ENCODE peak calls at places on chromosomes 16 and 17, in nine cellular contexts. One of them, this sample, is unnamed.

GRCh38 chr17:77572851-77573250 is 385.7 kb upstream of the TNRC6C start:
- DNase-seq in stimulated activated CD8-positive, alpha-beta memory T cell treated with anti-CD3 and anti-CD28 coated beads, Interleukin-4, amount 100 ng/mL, for 24 hours: no peak
- DNase-seq in hepatocyte: no peak
- DNase-seq in HEK293T: no peak
- DNase-seq in AG10803: no peak
- DNase-seq in stomach: no peak
- DNase-seq in smooth muscle cell of the brain vasculature: no peak
- DNase-seq in left colon: no peak
- DNase-seq in HAP-1: no peak
- DNase-seq in this sample: no peak

GRCh38 chr17:57557793-57558681 is 187.1 kb downstream of the CCDC182 start:
- DNase-seq in stimulated activated CD8-positive, alpha-beta memory T cell treated with anti-CD3 and anti-CD28 coated beads, Interleukin-4, amount 100 ng/mL, for 24 hours: no peak
- DNase-seq in hepatocyte: peak; percentile 66
- DNase-seq in HEK293T: no peak
- DNase-seq in AG10803: peak; percentile 48
- DNase-seq in stomach: no peak
- DNase-seq in smooth muscle cell of the brain vasculature: peak; percentile 54
- DNase-seq in left colon: no peak
- DNase-seq in HAP-1: no peak
- DNase-seq in this sample: peak; percentile 35

GRCh38 chr16:75244225-75244792 is 7.1 kb downstream of the BCAR1 start:
- DNase-seq in stimulated activated CD8-positive, alpha-beta memory T cell treated with anti-CD3 and anti-CD28 coated beads, Interleukin-4, amount 100 ng/mL, for 24 hours: no peak
- DNase-seq in hepatocyte: peak; percentile 53
- DNase-seq in HEK293T: no peak
- DNase-seq in AG10803: peak; percentile 90
- DNase-seq in stomach: peak; percentile 79
- DNase-seq in smooth muscle cell of the brain vasculature: no peak
- DNase-seq in left colon: peak; percentile 65
- DNase-seq in HAP-1: no peak
- DNase-seq in this sample: peak; percentile 56

GRCh38 chr16:28183930-28184329 is 27.8 kb downstream of the XPO6 start:
- DNase-seq in stimulated activated CD8-positive, alpha-beta memory T cell treated with anti-CD3 and anti-CD28 coated beads, Interleukin-4, amount 100 ng/mL, for 24 hours: no peak
- DNase-seq in hepatocyte: no peak
- DNase-seq in HEK293T: no peak
- DNase-seq in AG10803: no peak
- DNase-seq in stomach: no peak
- DNase-seq in smooth muscle cell of the brain vasculature: no peak
- DNase-seq in left colon: no peak
- DNase-seq in HAP-1: no peak
- DNase-seq in this sample: no peak

GRCh38 chr17:80845863-80846671 is 145.6 kb upstream of the CHMP6 start:
- DNase-seq in stimulated activated CD8-positive, alpha-beta memory T cell treated with anti-CD3 and anti-CD28 coated beads, Interleukin-4, amount 100 ng/mL, for 24 hours: no peak
- DNase-seq in hepatocyte: no peak
- DNase-seq in HEK293T: no peak
- DNase-seq in AG10803: no peak
- DNase-seq in stomach: no peak
- DNase-seq in smooth muscle cell of the brain vasculature: no peak
- DNase-seq in left colon: no peak
- DNase-seq in HAP-1: peak; percentile 3
- DNase-seq in this sample: no peak

GRCh38 chr17:1331708-1332107 is 52.2 kb downstream of the TRARG1 start:
- DNase-seq in stimulated activated CD8-positive, alpha-beta memory T cell treated with anti-CD3 and anti-CD28 coated beads, Interleukin-4, amount 100 ng/mL, for 24 hours: no peak
- DNase-seq in hepatocyte: no peak
- DNase-seq in HEK293T: no peak
- DNase-seq in AG10803: no peak
- DNase-seq in stomach: no peak
- DNase-seq in smooth muscle cell of the brain vasculature: no peak
- DNase-seq in left colon: no peak
- DNase-seq in HAP-1: no peak
- DNase-seq in this sample: no peak

GRCh38 chr17:41634639-41635038 is 10.3 kb upstream of the KRT17 start:
- DNase-seq in stimulated activated CD8-positive, alpha-beta memory T cell treated with anti-CD3 and anti-CD28 coated beads, Interleukin-4, amount 100 ng/mL, for 24 hours: no peak
- DNase-seq in hepatocyte: no peak
- DNase-seq in HEK293T: no peak
- DNase-seq in AG10803: no peak
- DNase-seq in stomach: no peak
- DNase-seq in smooth muscle cell of the brain vasculature: no peak
- DNase-seq in left colon: no peak
- DNase-seq in HAP-1: no peak
- DNase-seq in this sample: no peak

GRCh38 chr17:51481370-51481769 is 221.0 kb downstream of the UTP18 start:
- DNase-seq in stimulated activated CD8-positive, alpha-beta memory T cell treated with anti-CD3 and anti-CD28 coated beads, Interleukin-4, amount 100 ng/mL, for 24 hours: no peak
- DNase-seq in hepatocyte: no peak
- DNase-seq in HEK293T: no peak
- DNase-seq in AG10803: no peak
- DNase-seq in stomach: no peak
- DNase-seq in smooth muscle cell of the brain vasculature: no peak
- DNase-seq in left colon: no peak
- DNase-seq in HAP-1: no peak
- DNase-seq in this sample: no peak

GRCh38 chr16:70472786-70473433 is 18.5 kb downstream of the FCSK start:
- DNase-seq in stimulated activated CD8-positive, alpha-beta memory T cell treated with anti-CD3 and anti-CD28 coated beads, Interleukin-4, amount 100 ng/mL, for 24 hours: no peak
- DNase-seq in hepatocyte: no peak
- DNase-seq in HEK293T: no peak
- DNase-seq in AG10803: no peak
- DNase-seq in stomach: no peak
- DNase-seq in smooth muscle cell of the brain vasculature: no peak
- DNase-seq in left colon: no peak
- DNase-seq in HAP-1: no peak
- DNase-seq in this sample: no peak

GRCh38 chr17:8965394-8966168 is at the start of gene PIK3R5:
- DNase-seq in stimulated activated CD8-positive, alpha-beta memory T cell treated with anti-CD3 and anti-CD28 coated beads, Interleukin-4, amount 100 ng/mL, for 24 hours: peak; percentile 77
- DNase-seq in hepatocyte: peak; percentile 78
- DNase-seq in HEK293T: peak; percentile 76
- DNase-seq in AG10803: no peak
- DNase-seq in stomach: peak; percentile 65
- DNase-seq in smooth muscle cell of the brain vasculature: no peak
- DNase-seq in left colon: peak; percentile 55
- DNase-seq in HAP-1: peak; percentile 67
- DNase-seq in this sample: peak; percentile 68

GRCh38 chr17:3639981-3640596 is 3.5 kb downstream of the CTNS start:
- DNase-seq in stimulated activated CD8-positive, alpha-beta memory T cell treated with anti-CD3 and anti-CD28 coated beads, Interleukin-4, amount 100 ng/mL, for 24 hours: no peak
- DNase-seq in hepatocyte: no peak
- DNase-seq in HEK293T: no peak
- DNase-seq in AG10803: peak; percentile 38
- DNase-seq in stomach: peak; percentile 43
- DNase-seq in smooth muscle cell of the brain vasculature: no peak
- DNase-seq in left colon: no peak
- DNase-seq in HAP-1: no peak
- DNase-seq in this sample: no peak

GRCh38 chr17:76805319-76805718 is 62.9 kb upstream of the MGAT5B start:
- DNase-seq in stimulated activated CD8-positive, alpha-beta memory T cell treated with anti-CD3 and anti-CD28 coated beads, Interleukin-4, amount 100 ng/mL, for 24 hours: no peak
- DNase-seq in hepatocyte: no peak
- DNase-seq in HEK293T: no peak
- DNase-seq in AG10803: peak; percentile 63
- DNase-seq in stomach: no peak
- DNase-seq in smooth muscle cell of the brain vasculature: no peak
- DNase-seq in left colon: no peak
- DNase-seq in HAP-1: no peak
- DNase-seq in this sample: no peak

GRCh38 chr16:22813223-22813945 is 578 bp upstream of the HS3ST2 start:
- DNase-seq in stimulated activated CD8-positive, alpha-beta memory T cell treated with anti-CD3 and anti-CD28 coated beads, Interleukin-4, amount 100 ng/mL, for 24 hours: peak; percentile 31
- DNase-seq in hepatocyte: peak; percentile 82
- DNase-seq in HEK293T: peak; percentile 71
- DNase-seq in AG10803: peak; percentile 23
- DNase-seq in stomach: peak; percentile 32
- DNase-seq in smooth muscle cell of the brain vasculature: no peak
- DNase-seq in left colon: peak; percentile 30
- DNase-seq in HAP-1: peak; percentile 69
- DNase-seq in this sample: peak; percentile 34

GRCh38 chr17:72560303-72561247 is 439.8 kb downstream of the SOX9 start:
- DNase-seq in stimulated activated CD8-positive, alpha-beta memory T cell treated with anti-CD3 and anti-CD28 coated beads, Interleukin-4, amount 100 ng/mL, for 24 hours: peak; percentile 7
- DNase-seq in hepatocyte: peak; percentile 78
- DNase-seq in HEK293T: peak; percentile 84
- DNase-seq in AG10803: peak; percentile 34
- DNase-seq in stomach: peak; percentile 93
- DNase-seq in smooth muscle cell of the brain vasculature: no peak
- DNase-seq in left colon: peak; percentile 75
- DNase-seq in HAP-1: peak; percentile 47
- DNase-seq in this sample: peak; percentile 58

GRCh38 chr16:54430491-54431030 is 144.0 kb upstream of the IRX3 start:
- DNase-seq in stimulated activated CD8-positive, alpha-beta memory T cell treated with anti-CD3 and anti-CD28 coated beads, Interleukin-4, amount 100 ng/mL, for 24 hours: no peak
- DNase-seq in hepatocyte: peak; percentile 31
- DNase-seq in HEK293T: no peak
- DNase-seq in AG10803: peak; percentile 91
- DNase-seq in stomach: no peak
- DNase-seq in smooth muscle cell of the brain vasculature: no peak
- DNase-seq in left colon: no peak
- DNase-seq in HAP-1: peak; percentile 54
- DNase-seq in this sample: no peak

GRCh38 chr17:51419476-51419875 is 159.1 kb downstream of the UTP18 start:
- DNase-seq in stimulated activated CD8-positive, alpha-beta memory T cell treated with anti-CD3 and anti-CD28 coated beads, Interleukin-4, amount 100 ng/mL, for 24 hours: no peak
- DNase-seq in hepatocyte: no peak
- DNase-seq in HEK293T: no peak
- DNase-seq in AG10803: no peak
- DNase-seq in stomach: peak; percentile 28
- DNase-seq in smooth muscle cell of the brain vasculature: no peak
- DNase-seq in left colon: no peak
- DNase-seq in HAP-1: no peak
- DNase-seq in this sample: no peak

GRCh38 chr16:73202176-73202729 is 154.3 kb upstream of the ZFHX3 start:
- DNase-seq in stimulated activated CD8-positive, alpha-beta memory T cell treated with anti-CD3 and anti-CD28 coated beads, Interleukin-4, amount 100 ng/mL, for 24 hours: no peak
- DNase-seq in hepatocyte: peak; percentile 60
- DNase-seq in HEK293T: no peak
- DNase-seq in AG10803: peak; percentile 100
- DNase-seq in stomach: no peak
- DNase-seq in smooth muscle cell of the brain vasculature: peak; percentile 10
- DNase-seq in left colon: peak; percentile 84
- DNase-seq in HAP-1: no peak
- DNase-seq in this sample: no peak

GRCh38 chr17:58153046-58153445 is 4.9 kb downstream of the OR4D1 start:
- DNase-seq in stimulated activated CD8-positive, alpha-beta memory T cell treated with anti-CD3 and anti-CD28 coated beads, Interleukin-4, amount 100 ng/mL, for 24 hours: peak; percentile 16
- DNase-seq in hepatocyte: no peak
- DNase-seq in HEK293T: no peak
- DNase-seq in AG10803: no peak
- DNase-seq in stomach: no peak
- DNase-seq in smooth muscle cell of the brain vasculature: no peak
- DNase-seq in left colon: no peak
- DNase-seq in HAP-1: no peak
- DNase-seq in this sample: no peak

GRCh38 chr16:26019885-26020284 is 328.1 kb downstream of the HS3ST4 start:
- DNase-seq in stimulated activated CD8-positive, alpha-beta memory T cell treated with anti-CD3 and anti-CD28 coated beads, Interleukin-4, amount 100 ng/mL, for 24 hours: no peak
- DNase-seq in hepatocyte: no peak
- DNase-seq in HEK293T: no peak
- DNase-seq in AG10803: no peak
- DNase-seq in stomach: no peak
- DNase-seq in smooth muscle cell of the brain vasculature: no peak
- DNase-seq in left colon: no peak
- DNase-seq in HAP-1: no peak
- DNase-seq in this sample: no peak

GRCh38 chr16:8928467-8928957 is 35.2 kb downstream of the USP7 start:
- DNase-seq in stimulated activated CD8-positive, alpha-beta memory T cell treated with anti-CD3 and anti-CD28 coated beads, Interleukin-4, amount 100 ng/mL, for 24 hours: no peak
- DNase-seq in hepatocyte: peak; percentile 47
- DNase-seq in HEK293T: no peak
- DNase-seq in AG10803: peak; percentile 21
- DNase-seq in stomach: no peak
- DNase-seq in smooth muscle cell of the brain vasculature: no peak
- DNase-seq in left colon: no peak
- DNase-seq in HAP-1: no peak
- DNase-seq in this sample: no peak

GRCh38 chr17:5500247-5500803 is 14.0 kb downstream of the MIS12 start:
- DNase-seq in stimulated activated CD8-positive, alpha-beta memory T cell treated with anti-CD3 and anti-CD28 coated beads, Interleukin-4, amount 100 ng/mL, for 24 hours: no peak
- DNase-seq in hepatocyte: peak; percentile 45
- DNase-seq in HEK293T: no peak
- DNase-seq in AG10803: no peak
- DNase-seq in stomach: no peak
- DNase-seq in smooth muscle cell of the brain vasculature: no peak
- DNase-seq in left colon: no peak
- DNase-seq in HAP-1: no peak
- DNase-seq in this sample: no peak

GRCh38 chr16:55480228-55480655 is 1.2 kb downstream of the MMP2 start:
- DNase-seq in stimulated activated CD8-positive, alpha-beta memory T cell treated with anti-CD3 and anti-CD28 coated beads, Interleukin-4, amount 100 ng/mL, for 24 hours: no peak
- DNase-seq in hepatocyte: peak; percentile 85
- DNase-seq in HEK293T: no peak
- DNase-seq in AG10803: peak; percentile 96
- DNase-seq in stomach: peak; percentile 63
- DNase-seq in smooth muscle cell of the brain vasculature: peak; percentile 57
- DNase-seq in left colon: peak; percentile 62
- DNase-seq in HAP-1: no peak
- DNase-seq in this sample: peak; percentile 74

GRCh38 chr17:4206945-4207344 is 56.8 kb downstream of the ANKFY1 start:
- DNase-seq in stimulated activated CD8-positive, alpha-beta memory T cell treated with anti-CD3 and anti-CD28 coated beads, Interleukin-4, amount 100 ng/mL, for 24 hours: no peak
- DNase-seq in hepatocyte: no peak
- DNase-seq in HEK293T: no peak
- DNase-seq in AG10803: no peak
- DNase-seq in stomach: no peak
- DNase-seq in smooth muscle cell of the brain vasculature: no peak
- DNase-seq in left colon: no peak
- DNase-seq in HAP-1: no peak
- DNase-seq in this sample: no peak

GRCh38 chr17:64252831-64253230 is 10.2 kb downstream of the TEX2 start:
- DNase-seq in stimulated activated CD8-positive, alpha-beta memory T cell treated with anti-CD3 and anti-CD28 coated beads, Interleukin-4, amount 100 ng/mL, for 24 hours: no peak
- DNase-seq in hepatocyte: no peak
- DNase-seq in HEK293T: no peak
- DNase-seq in AG10803: no peak
- DNase-seq in stomach: no peak
- DNase-seq in smooth muscle cell of the brain vasculature: no peak
- DNase-seq in left colon: no peak
- DNase-seq in HAP-1: no peak
- DNase-seq in this sample: no peak

GRCh38 chr16:56451753-56452689 is 667 bp downstream of the OGFOD1 start:
- DNase-seq in stimulated activated CD8-positive, alpha-beta memory T cell treated with anti-CD3 and anti-CD28 coated beads, Interleukin-4, amount 100 ng/mL, for 24 hours: peak; percentile 20
- DNase-seq in hepatocyte: peak; percentile 68
- DNase-seq in HEK293T: peak; percentile 53
- DNase-seq in AG10803: peak; percentile 55
- DNase-seq in stomach: no peak
- DNase-seq in smooth muscle cell of the brain vasculature: no peak
- DNase-seq in left colon: peak; percentile 43
- DNase-seq in HAP-1: peak; percentile 45
- DNase-seq in this sample: no peak

GRCh38 chr16:50368410-50369132 is at the start of gene BRD7:
- DNase-seq in stimulated activated CD8-positive, alpha-beta memory T cell treated with anti-CD3 and anti-CD28 coated beads, Interleukin-4, amount 100 ng/mL, for 24 hours: peak; percentile 52
- DNase-seq in hepatocyte: peak; percentile 91
- DNase-seq in HEK293T: peak; percentile 91
- DNase-seq in AG10803: peak; percentile 49
- DNase-seq in stomach: peak; percentile 66
- DNase-seq in smooth muscle cell of the brain vasculature: peak; percentile 6
- DNase-seq in left colon: no peak
- DNase-seq in HAP-1: peak; percentile 77
- DNase-seq in this sample: no peak

GRCh38 chr17:73991260-73991659 is 212.2 kb upstream of the RPL38 start:
- DNase-seq in stimulated activated CD8-positive, alpha-beta memory T cell treated with anti-CD3 and anti-CD28 coated beads, Interleukin-4, amount 100 ng/mL, for 24 hours: no peak
- DNase-seq in hepatocyte: no peak
- DNase-seq in HEK293T: no peak
- DNase-seq in AG10803: no peak
- DNase-seq in stomach: no peak
- DNase-seq in smooth muscle cell of the brain vasculature: no peak
- DNase-seq in left colon: no peak
- DNase-seq in HAP-1: no peak
- DNase-seq in this sample: no peak

GRCh38 chr16:14106457-14106856 is 35.3 kb downstream of the MRTFB start:
- DNase-seq in stimulated activated CD8-positive, alpha-beta memory T cell treated with anti-CD3 and anti-CD28 coated beads, Interleukin-4, amount 100 ng/mL, for 24 hours: no peak
- DNase-seq in hepatocyte: no peak
- DNase-seq in HEK293T: no peak
- DNase-seq in AG10803: no peak
- DNase-seq in stomach: no peak
- DNase-seq in smooth muscle cell of the brain vasculature: no peak
- DNase-seq in left colon: no peak
- DNase-seq in HAP-1: no peak
- DNase-seq in this sample: no peak

GRCh38 chr17:73208139-73208827 is 15.4 kb downstream of the COG1 start:
- DNase-seq in stimulated activated CD8-positive, alpha-beta memory T cell treated with anti-CD3 and anti-CD28 coated beads, Interleukin-4, amount 100 ng/mL, for 24 hours: no peak
- DNase-seq in hepatocyte: no peak
- DNase-seq in HEK293T: no peak
- DNase-seq in AG10803: no peak
- DNase-seq in stomach: no peak
- DNase-seq in smooth muscle cell of the brain vasculature: no peak
- DNase-seq in left colon: no peak
- DNase-seq in HAP-1: no peak
- DNase-seq in this sample: no peak

GRCh38 chr16:86975445-86975844 is 341.7 kb downstream of the C16orf95 start:
- DNase-seq in stimulated activated CD8-positive, alpha-beta memory T cell treated with anti-CD3 and anti-CD28 coated beads, Interleukin-4, amount 100 ng/mL, for 24 hours: no peak
- DNase-seq in hepatocyte: no peak
- DNase-seq in HEK293T: peak; percentile 69
- DNase-seq in AG10803: peak; percentile 49
- DNase-seq in stomach: no peak
- DNase-seq in smooth muscle cell of the brain vasculature: peak; percentile 79
- DNase-seq in left colon: no peak
- DNase-seq in HAP-1: peak; percentile 28
- DNase-seq in this sample: no peak

GRCh38 chr17:80860703-80861359 is 130.8 kb upstream of the CHMP6 start:
- DNase-seq in stimulated activated CD8-positive, alpha-beta memory T cell treated with anti-CD3 and anti-CD28 coated beads, Interleukin-4, amount 100 ng/mL, for 24 hours: no peak
- DNase-seq in hepatocyte: no peak
- DNase-seq in HEK293T: no peak
- DNase-seq in AG10803: no peak
- DNase-seq in stomach: no peak
- DNase-seq in smooth muscle cell of the brain vasculature: no peak
- DNase-seq in left colon: no peak
- DNase-seq in HAP-1: no peak
- DNase-seq in this sample: no peak

This sample was measured in lung.